ENCODE peak calls at places on chromosome 10, in nine cellular contexts. B is Peyer's patch, Z is choroid plexus epithelial cell, V is colonic mucosa, M is testis, T is adrenal gland, U is AG04450, L is BJ, J is tibial nerve. F is an unnamed sample.

GRCh38 chr10:17457083-17457482 is 2.7 kb upstream of the ST8SIA6 start:
- DNase-seq in B (no peak), Z (no peak), V (no peak), M (no peak), T (no peak), U (no peak), L (no peak), J (no peak), F (no peak)

GRCh38 chr10:75910032-75910431 is 478.6 kb downstream of the LRMDA start:
- DNase-seq in B (no peak), Z (peak), V (no peak), M (peak), T (no peak), U (no peak), L (no peak), J (no peak), F (no peak)

GRCh38 chr10:76868088-76868949 is 769.3 kb downstream of the KCNMA1 start:
- DNase-seq in B (no peak), Z (no peak), V (no peak), M (no peak), T (no peak), U (no peak), L (peak), J (no peak), F (no peak)

GRCh38 chr10:68492118-68492517 is 20.3 kb upstream of the DNA2 start:
- DNase-seq in B (no peak), Z (peak), V (no peak), M (no peak), T (no peak), U (no peak), L (no peak), J (no peak), F (no peak)

GRCh38 chr10:133405844-133406527 is 12.0 kb downstream of the MTG1 start:
- DNase-seq in B (no peak), Z (peak), V (no peak), M (no peak), T (no peak), U (no peak), L (peak), J (no peak), F (no peak)

GRCh38 chr10:130045091-130045652 is 65.5 kb downstream of the C10orf143 start:
- DNase-seq in B (no peak), Z (no peak), V (peak), M (no peak), T (no peak), U (no peak), L (no peak), J (no peak), F (no peak)

GRCh38 chr10:66834802-66835201 is 91.0 kb upstream of the LRRTM3 start:
- DNase-seq in B (no peak), Z (no peak), V (no peak), M (no peak), T (no peak), U (no peak), L (no peak), J (no peak), F (no peak)

GRCh38 chr10:124084693-124085092 is 8.7 kb downstream of the CHST15 start:
- DNase-seq in B (no peak), Z (no peak), V (no peak), M (no peak), T (no peak), U (no peak), L (no peak), J (no peak), F (no peak)

GRCh38 chr10:129057856-129058663 is 409.0 kb upstream of the MGMT start:
- DNase-seq in B (peak), Z (no peak), V (no peak), M (no peak), T (no peak), U (no peak), L (no peak), J (no peak), F (no peak)

GRCh38 chr10:128551475-128551874 is 425.3 kb upstream of the MKI67 start:
- DNase-seq in B (no peak), Z (no peak), V (no peak), M (no peak), T (no peak), U (no peak), L (no peak), J (no peak), F (no peak)

GRCh38 chr10:92239600-92240288 is 51.1 kb downstream of the CPEB3 start:
- DNase-seq in B (peak), Z (peak), V (peak), M (peak), T (peak), U (no peak), L (no peak), J (peak), F (peak)

GRCh38 chr10:104026762-104027161 is 58.9 kb downstream of the COL17A1 start:
- DNase-seq in B (no peak), Z (no peak), V (no peak), M (no peak), T (no peak), U (no peak), L (no peak), J (no peak), F (no peak)

GRCh38 chr10:124688889-124689670 is 55.1 kb downstream of the FAM53B start:
- DNase-seq in B (no peak), Z (peak), V (no peak), M (no peak), T (no peak), U (no peak), L (no peak), J (no peak), F (no peak)

GRCh38 chr10:86693721-86694369 is 25.5 kb downstream of the LDB3 start:
- DNase-seq in B (peak), Z (peak), V (peak), M (peak), T (no peak), U (no peak), L (peak), J (no peak), F (peak)

GRCh38 chr10:71751515-71752224 is 21.6 kb downstream of the VSIR start:
- DNase-seq in B (no peak), Z (no peak), V (no peak), M (no peak), T (no peak), U (no peak), L (no peak), J (no peak), F (no peak)

GRCh38 chr10:71753091-71753959 is 20.0 kb downstream of the VSIR start:
- DNase-seq in B (peak), Z (no peak), V (peak), M (peak), T (peak), U (no peak), L (no peak), J (no peak), F (peak)

GRCh38 chr10:71753960-71754505 is 19.3 kb downstream of the VSIR start:
- DNase-seq in B (no peak), Z (no peak), V (no peak), M (no peak), T (no peak), U (no peak), L (no peak), J (no peak), F (no peak)

GRCh38 chr10:71750986-71751385 is 22.3 kb downstream of the VSIR start:
- DNase-seq in B (no peak), Z (no peak), V (no peak), M (no peak), T (no peak), U (no peak), L (no peak), J (no peak), F (no peak)

DNA sequence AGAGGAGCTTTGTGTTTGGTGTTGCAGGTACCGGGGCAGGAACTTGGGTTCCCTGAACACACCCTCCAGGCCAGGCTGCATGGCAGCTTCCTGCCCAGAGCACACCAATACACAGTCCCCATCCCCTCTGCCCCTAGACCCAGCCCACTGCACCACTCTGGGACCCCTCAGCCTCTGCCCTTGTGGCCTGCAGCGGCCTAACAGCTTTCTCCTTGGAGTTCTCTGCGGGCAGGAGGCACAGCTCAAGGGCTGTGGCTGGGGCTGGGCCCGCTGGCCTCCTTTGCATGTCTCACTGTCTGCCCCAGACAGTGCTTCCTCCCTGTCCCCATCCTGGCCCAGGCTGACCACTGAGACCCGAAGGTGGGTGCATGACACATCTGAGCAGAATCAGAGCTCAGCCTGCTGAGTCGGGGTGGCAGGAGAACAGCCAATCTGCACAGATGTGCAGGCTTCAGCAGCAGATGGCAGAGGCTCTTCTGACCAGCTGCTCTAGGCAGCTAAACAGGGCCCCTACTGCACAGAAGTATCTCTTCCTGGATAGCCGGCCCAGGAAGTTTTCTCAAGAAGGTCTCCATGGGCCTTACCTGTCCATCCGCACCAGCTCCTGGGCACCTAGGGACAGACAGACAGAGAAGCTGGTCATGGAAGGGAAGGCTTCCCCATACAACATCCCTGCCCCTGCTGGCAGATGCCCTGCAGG is 20.8 kb downstream of the VSIR start:
- DNase-seq in B (peak), Z (no peak), V (no peak), M (no peak), T (no peak), U (no peak), L (no peak), J (no peak), F (no peak)
- H3K4me3 ChIP-seq in B (no peak), Z (no peak), V (no peak), M (no peak), T (no peak), U (no peak), L (no peak), J (no peak), F (no peak)

GRCh38 chr10:96910488-96911395 is 78.6 kb downstream of the LCOR start:
- DNase-seq in B (no peak), Z (peak), V (no peak), M (no peak), T (no peak), U (no peak), L (no peak), J (no peak), F (peak)
- TF ChIP-seq CTCF in B (peak), Z (peak), V (peak), M (no peak), T (peak), U (peak), L (peak), J (peak), F (peak)

GRCh38 chr10:22476601-22477364 is 131.5 kb downstream of the SPAG6 start:
- DNase-seq in B (no peak), Z (no peak), V (no peak), M (no peak), T (no peak), U (no peak), L (no peak), J (no peak), F (no peak)
- H3K4me3 ChIP-seq in B (peak), Z (no peak), V (peak), M (peak), T (no peak), U (no peak), L (no peak), J (peak), F (peak)

GRCh38 chr10:46075869-46076268 is 29.8 kb upstream of the MSMB start:
- DNase-seq in B (no peak), Z (no peak), V (no peak), M (no peak), T (no peak), U (no peak), L (no peak), J (no peak), F (no peak)

GRCh38 chr10:46080886-46081285 is 34.8 kb upstream of the MSMB start:
- DNase-seq in B (no peak), Z (peak), V (no peak), M (no peak), T (no peak), U (no peak), L (no peak), J (no peak), F (no peak)

GRCh38 chr10:46077616-46078268 is 31.7 kb upstream of the MSMB start:
- DNase-seq in B (no peak), Z (no peak), V (no peak), M (no peak), T (no peak), U (no peak), L (no peak), J (no peak), F (no peak)

GRCh38 chr10:46077141-46077554 is 31.1 kb upstream of the MSMB start:
- DNase-seq in B (no peak), Z (peak), V (no peak), M (no peak), T (no peak), U (no peak), L (no peak), J (no peak), F (no peak)

GRCh38 chr10:46079831-46080585 is 33.9 kb upstream of the MSMB start:
- DNase-seq in B (no peak), Z (peak), V (no peak), M (no peak), T (no peak), U (no peak), L (no peak), J (no peak), F (no peak)
- TF ChIP-seq CTCF in B (no peak), Z (no peak), V (no peak), M (no peak), T (no peak), U (no peak), L (no peak), J (no peak), F (no peak)

GRCh38 chr10:80207768-80208385 is 2.5 kb upstream of the ANXA11 start:
- DNase-seq in B (no peak), Z (no peak), V (peak), M (no peak), T (no peak), U (no peak), L (no peak), J (no peak), F (no peak)

GRCh38 chr10:80204193-80204714 is 1.1 kb downstream of the ANXA11 start:
- DNase-seq in B (no peak), Z (peak), V (peak), M (no peak), T (no peak), U (no peak), L (no peak), J (no peak), F (no peak)

GRCh38 chr10:80204801-80205477 is 398 bp downstream of the ANXA11 start:
- DNase-seq in B (no peak), Z (no peak), V (peak), M (no peak), T (no peak), U (no peak), L (no peak), J (no peak), F (no peak)

GRCh38 chr10:80205478-80206276 is at the start of gene ANXA11:
- DNase-seq in B (peak), Z (peak), V (peak), M (peak), T (peak), U (no peak), L (no peak), J (peak), F (peak)

DNA sequence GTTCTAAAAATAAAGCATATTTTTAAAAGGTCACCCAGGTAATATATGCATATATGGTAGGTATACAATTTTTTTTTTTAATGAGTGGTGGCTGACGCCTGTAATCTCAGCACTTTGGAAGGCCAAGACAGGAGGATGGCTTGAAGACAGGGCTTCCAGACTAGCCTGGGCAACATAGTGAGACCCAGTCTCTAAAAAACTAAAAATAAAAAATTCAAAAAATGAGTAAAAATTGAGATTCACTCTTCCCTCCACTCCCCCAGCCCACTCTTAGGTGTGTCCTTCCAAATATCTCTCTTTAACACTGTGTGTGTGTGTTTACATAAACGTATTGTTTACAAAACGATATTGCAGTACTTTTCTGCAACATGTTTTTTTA is 929 bp upstream of the ANXA11 start:
- DNase-seq in B (no peak), Z (no peak), V (no peak), M (no peak), T (no peak), U (no peak), L (no peak), J (no peak), F (no peak)
- H3K4me3 ChIP-seq in B (no peak), Z (no peak), V (no peak), M (no peak), T (no peak), U (no peak), L (no peak), J (peak), F (peak)

GRCh38 chr10:7133270-7133669 is 277.6 kb downstream of the SFMBT2 start:
- DNase-seq in B (no peak), Z (no peak), V (no peak), M (no peak), T (no peak), U (no peak), L (no peak), J (no peak), F (no peak)

GRCh38 chr10:7133958-7134357 is 276.9 kb downstream of the SFMBT2 start:
- DNase-seq in B (no peak), Z (no peak), V (no peak), M (no peak), T (no peak), U (no peak), L (no peak), J (no peak), F (no peak)

GRCh38 chr10:7135188-7135587 is 275.6 kb downstream of the SFMBT2 start:
- DNase-seq in B (no peak), Z (no peak), V (no peak), M (no peak), T (no peak), U (no peak), L (no peak), J (no peak), F (no peak)

GRCh38 chr10:7130191-7130911 is 280.5 kb downstream of the SFMBT2 start:
- DNase-seq in B (no peak), Z (no peak), V (no peak), M (no peak), T (no peak), U (no peak), L (no peak), J (no peak), F (no peak)

DNA sequence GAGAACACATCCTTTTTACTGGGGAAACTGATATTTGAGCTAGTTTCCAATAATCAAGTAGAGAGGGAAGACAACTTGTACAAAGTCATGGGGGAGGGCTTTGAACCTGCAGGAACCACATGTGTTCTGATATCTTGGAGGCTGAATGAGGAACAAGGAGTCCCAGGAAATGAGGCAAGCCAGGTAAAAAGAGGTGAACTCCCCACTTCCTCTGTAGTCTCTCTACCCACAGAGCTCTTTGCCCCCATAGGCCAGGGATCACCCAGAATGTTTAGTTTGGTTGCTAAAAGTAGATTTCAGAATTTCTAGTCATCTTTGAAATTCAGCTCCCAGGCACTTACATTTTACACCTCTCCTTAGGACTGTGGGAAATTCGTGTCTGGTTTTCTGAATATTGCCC is 276.4 kb downstream of the SFMBT2 start:
- DNase-seq in B (no peak), Z (no peak), V (no peak), M (no peak), T (no peak), U (no peak), L (no peak), J (no peak), F (no peak)
- TF ChIP-seq CTCF in B (no peak), Z (no peak), V (no peak), M (no peak), T (no peak), U (no peak), L (no peak), J (no peak), F (no peak)

F was measured in heart right ventricle.